ENCODE peak calls at places on chromosomes 4 and X, in nine cellular contexts. One of them, this sample, is unnamed.

GRCh38 chrX:151177141-151178027 is 1.0 kb downstream of the GPR50 start:
- DNase-seq in head of caudate nucleus: no peak
- DNase-seq in stimulated activated CD4-positive, alpha-beta T cell treated with anti-CD3 and anti-CD28 coated beads, Interleukin-2, amount 100 ng/mL, for 48 hours: no peak
- DNase-seq in GM03348: no peak
- DNase-seq in cerebellar cortex: no peak
- DNase-seq in upper lobe of left lung: no peak
- DNase-seq in effector CD8-positive, alpha-beta T cell: no peak
- DNase-seq in EL: no peak
- DNase-seq in AG08395: no peak
- DNase-seq in this sample: no peak

GRCh38 chr4:88064410-88064809 is 57.0 kb downstream of the PKD2 start:
- DNase-seq in stimulated activated CD4-positive, alpha-beta T cell treated with anti-CD3 and anti-CD28 coated beads, Interleukin-2, amount 100 ng/mL, for 48 hours: no peak
- DNase-seq in AG08395: no peak
- DNase-seq in GM03348: no peak
- DNase-seq in effector CD8-positive, alpha-beta T cell: no peak
- DNase-seq in head of caudate nucleus: no peak
- DNase-seq in upper lobe of left lung: no peak
- DNase-seq in cerebellar cortex: no peak
- DNase-seq in EL: no peak
- DNase-seq in this sample: no peak

GRCh38 chr4:53576676-53577372 is 14.5 kb downstream of the LNX1 start:
- DNase-seq in effector CD8-positive, alpha-beta T cell: no peak
- DNase-seq in cerebellar cortex: no peak
- DNase-seq in AG08395: no peak
- DNase-seq in head of caudate nucleus: no peak
- DNase-seq in upper lobe of left lung: no peak
- DNase-seq in stimulated activated CD4-positive, alpha-beta T cell treated with anti-CD3 and anti-CD28 coated beads, Interleukin-2, amount 100 ng/mL, for 48 hours: no peak
- DNase-seq in GM03348: no peak
- DNase-seq in EL: peak
- DNase-seq in this sample: peak

GRCh38 chr4:114386637-114387233 is 211.9 kb upstream of the UGT8 start:
- DNase-seq in effector CD8-positive, alpha-beta T cell: no peak
- DNase-seq in upper lobe of left lung: no peak
- DNase-seq in stimulated activated CD4-positive, alpha-beta T cell treated with anti-CD3 and anti-CD28 coated beads, Interleukin-2, amount 100 ng/mL, for 48 hours: no peak
- DNase-seq in AG08395: peak
- DNase-seq in head of caudate nucleus: no peak
- DNase-seq in cerebellar cortex: no peak
- DNase-seq in EL: peak
- DNase-seq in GM03348: peak
- DNase-seq in this sample: peak

GRCh38 chr4:158796370-158797140 is 27.7 kb downstream of the FNIP2 start:
- DNase-seq in stimulated activated CD4-positive, alpha-beta T cell treated with anti-CD3 and anti-CD28 coated beads, Interleukin-2, amount 100 ng/mL, for 48 hours: no peak
- DNase-seq in GM03348: peak
- DNase-seq in upper lobe of left lung: peak
- DNase-seq in cerebellar cortex: no peak
- DNase-seq in EL: peak
- DNase-seq in head of caudate nucleus: no peak
- DNase-seq in effector CD8-positive, alpha-beta T cell: no peak
- DNase-seq in AG08395: peak
- DNase-seq in this sample: peak

GRCh38 chr4:94895081-94895480 is 137.3 kb downstream of the BMPR1B start:
- DNase-seq in EL: no peak
- DNase-seq in stimulated activated CD4-positive, alpha-beta T cell treated with anti-CD3 and anti-CD28 coated beads, Interleukin-2, amount 100 ng/mL, for 48 hours: no peak
- DNase-seq in effector CD8-positive, alpha-beta T cell: no peak
- DNase-seq in upper lobe of left lung: no peak
- DNase-seq in AG08395: no peak
- DNase-seq in cerebellar cortex: no peak
- DNase-seq in head of caudate nucleus: no peak
- DNase-seq in GM03348: no peak
- DNase-seq in this sample: peak

GRCh38 chrX:78619829-78620228 is 39.3 kb downstream of the RTL3 start:
- DNase-seq in cerebellar cortex: no peak
- DNase-seq in GM03348: peak
- DNase-seq in AG08395: peak
- DNase-seq in upper lobe of left lung: peak
- DNase-seq in EL: no peak
- DNase-seq in stimulated activated CD4-positive, alpha-beta T cell treated with anti-CD3 and anti-CD28 coated beads, Interleukin-2, amount 100 ng/mL, for 48 hours: no peak
- DNase-seq in head of caudate nucleus: no peak
- DNase-seq in effector CD8-positive, alpha-beta T cell: no peak
- DNase-seq in this sample: no peak

GRCh38 chrX:134544189-134544588 is 84.2 kb downstream of the HPRT1 start:
- DNase-seq in cerebellar cortex: no peak
- DNase-seq in upper lobe of left lung: no peak
- DNase-seq in AG08395: no peak
- DNase-seq in effector CD8-positive, alpha-beta T cell: no peak
- DNase-seq in head of caudate nucleus: no peak
- DNase-seq in stimulated activated CD4-positive, alpha-beta T cell treated with anti-CD3 and anti-CD28 coated beads, Interleukin-2, amount 100 ng/mL, for 48 hours: no peak
- DNase-seq in EL: no peak
- DNase-seq in GM03348: no peak
- DNase-seq in this sample: no peak

GRCh38 chr4:123361195-123361861 is 35.3 kb upstream of the SPRY1 start:
- DNase-seq in cerebellar cortex: no peak
- DNase-seq in EL: peak
- DNase-seq in AG08395: peak
- DNase-seq in effector CD8-positive, alpha-beta T cell: no peak
- DNase-seq in GM03348: peak
- DNase-seq in upper lobe of left lung: no peak
- DNase-seq in stimulated activated CD4-positive, alpha-beta T cell treated with anti-CD3 and anti-CD28 coated beads, Interleukin-2, amount 100 ng/mL, for 48 hours: no peak
- DNase-seq in head of caudate nucleus: no peak
- DNase-seq in this sample: peak

GRCh38 chrX:123504047-123504446 is 228.8 kb downstream of the THOC2 start:
- DNase-seq in EL: peak
- DNase-seq in head of caudate nucleus: no peak
- DNase-seq in GM03348: no peak
- DNase-seq in upper lobe of left lung: no peak
- DNase-seq in cerebellar cortex: no peak
- DNase-seq in AG08395: peak
- DNase-seq in effector CD8-positive, alpha-beta T cell: no peak
- DNase-seq in stimulated activated CD4-positive, alpha-beta T cell treated with anti-CD3 and anti-CD28 coated beads, Interleukin-2, amount 100 ng/mL, for 48 hours: no peak
- DNase-seq in this sample: no peak

GRCh38 chr4:175457956-175458355 is 354.1 kb downstream of the GPM6A start:
- DNase-seq in EL: no peak
- DNase-seq in stimulated activated CD4-positive, alpha-beta T cell treated with anti-CD3 and anti-CD28 coated beads, Interleukin-2, amount 100 ng/mL, for 48 hours: no peak
- DNase-seq in effector CD8-positive, alpha-beta T cell: no peak
- DNase-seq in head of caudate nucleus: no peak
- DNase-seq in GM03348: no peak
- DNase-seq in AG08395: no peak
- DNase-seq in cerebellar cortex: no peak
- DNase-seq in upper lobe of left lung: no peak
- DNase-seq in this sample: no peak

GRCh38 chr4:139735381-139736256 is 70.0 kb downstream of the MGST2 start:
- DNase-seq in EL: peak
- DNase-seq in effector CD8-positive, alpha-beta T cell: no peak
- DNase-seq in cerebellar cortex: peak
- DNase-seq in upper lobe of left lung: peak
- DNase-seq in stimulated activated CD4-positive, alpha-beta T cell treated with anti-CD3 and anti-CD28 coated beads, Interleukin-2, amount 100 ng/mL, for 48 hours: no peak
- DNase-seq in GM03348: peak
- DNase-seq in AG08395: peak
- DNase-seq in head of caudate nucleus: peak
- DNase-seq in this sample: no peak

GRCh38 chrX:119647552-119648420 is 41.6 kb upstream of the NKRF start:
- DNase-seq in head of caudate nucleus: no peak
- DNase-seq in AG08395: no peak
- DNase-seq in stimulated activated CD4-positive, alpha-beta T cell treated with anti-CD3 and anti-CD28 coated beads, Interleukin-2, amount 100 ng/mL, for 48 hours: peak
- DNase-seq in EL: no peak
- DNase-seq in GM03348: no peak
- DNase-seq in upper lobe of left lung: no peak
- DNase-seq in effector CD8-positive, alpha-beta T cell: no peak
- DNase-seq in cerebellar cortex: no peak
- DNase-seq in this sample: no peak